ENCODE peak calls at places on chromosomes 6 and 20, in six cellular contexts. One of them, this sample, is unnamed.

GRCh38 chr6:93417421-93417996 is 1.9 kb downstream of the EPHA7 start:
- DNase-seq in WTC11: no peak
- DNase-seq in H1: no peak
- DNase-seq in HepG2: no peak
- DNase-seq in K562: no peak
- DNase-seq in GM12878: no peak
- DNase-seq in this sample: no peak

GRCh38 chr20:9500121-9500911 is 14.1 kb upstream of the LAMP5 start:
- DNase-seq in K562: no peak
- DNase-seq in WTC11: no peak
- DNase-seq in H1: no peak
- DNase-seq in HepG2: no peak
- DNase-seq in GM12878: no peak
- DNase-seq in this sample: no peak

GRCh38 chr20:1711826-1712601 is 54.4 kb upstream of the SIRPG start:
- DNase-seq in HepG2: no peak
- DNase-seq in WTC11: no peak
- DNase-seq in K562: peak
- DNase-seq in GM12878: no peak
- DNase-seq in H1: no peak
- DNase-seq in this sample: no peak

GRCh38 chr6:111382476-111383294 is 100.3 kb downstream of the REV3L start:
- DNase-seq in WTC11: no peak
- DNase-seq in K562: no peak
- DNase-seq in HepG2: no peak
- DNase-seq in H1: no peak
- DNase-seq in GM12878: no peak
- DNase-seq in this sample: no peak

GRCh38 chr6:32973934-32974333 is 5.5 kb downstream of the BRD2 start:
- DNase-seq in H1: no peak
- DNase-seq in GM12878: no peak
- DNase-seq in HepG2: no peak
- DNase-seq in K562: peak
- DNase-seq in WTC11: no peak
- DNase-seq in this sample: no peak

GRCh38 chr6:112320561-112321300 is 26.4 kb upstream of the RFPL4B start:
- DNase-seq in H1: no peak
- DNase-seq in WTC11: no peak
- DNase-seq in HepG2: no peak
- DNase-seq in GM12878: no peak
- DNase-seq in K562: no peak
- DNase-seq in this sample: no peak

GRCh38 chr6:5846335-5846734 is 160.4 kb downstream of the NRN1 start:
- DNase-seq in K562: no peak
- DNase-seq in WTC11: no peak
- DNase-seq in HepG2: no peak
- DNase-seq in GM12878: no peak
- DNase-seq in H1: no peak
- DNase-seq in this sample: no peak

GRCh38 chr20:2305946-2306345 is 10.1 kb downstream of the TGM3 start:
- DNase-seq in HepG2: peak
- DNase-seq in K562: no peak
- DNase-seq in GM12878: no peak
- DNase-seq in WTC11: no peak
- DNase-seq in H1: no peak
- DNase-seq in this sample: no peak

GRCh38 chr6:166610104-166610503 is 16.9 kb downstream of the RPS6KA2 start:
- DNase-seq in HepG2: no peak
- DNase-seq in GM12878: no peak
- DNase-seq in K562: no peak
- DNase-seq in WTC11: no peak
- DNase-seq in H1: no peak
- DNase-seq in this sample: no peak

GRCh38 chr6:111852704-111853103 is 20.5 kb downstream of the FYN start:
- DNase-seq in K562: no peak
- DNase-seq in HepG2: peak
- DNase-seq in GM12878: no peak
- DNase-seq in H1: no peak
- DNase-seq in WTC11: no peak
- DNase-seq in this sample: no peak

GRCh38 chr6:27706431-27706830 is 205.8 kb downstream of the OR2B2 start:
- DNase-seq in HepG2: no peak
- DNase-seq in H1: no peak
- DNase-seq in GM12878: no peak
- DNase-seq in WTC11: no peak
- DNase-seq in K562: no peak
- DNase-seq in this sample: no peak

GRCh38 chr20:2804921-2805681 is 4.7 kb upstream of the CPXM1 start:
- DNase-seq in H1: no peak
- DNase-seq in K562: no peak
- DNase-seq in HepG2: no peak
- DNase-seq in WTC11: peak
- DNase-seq in GM12878: no peak
- DNase-seq in this sample: no peak

DNA sequence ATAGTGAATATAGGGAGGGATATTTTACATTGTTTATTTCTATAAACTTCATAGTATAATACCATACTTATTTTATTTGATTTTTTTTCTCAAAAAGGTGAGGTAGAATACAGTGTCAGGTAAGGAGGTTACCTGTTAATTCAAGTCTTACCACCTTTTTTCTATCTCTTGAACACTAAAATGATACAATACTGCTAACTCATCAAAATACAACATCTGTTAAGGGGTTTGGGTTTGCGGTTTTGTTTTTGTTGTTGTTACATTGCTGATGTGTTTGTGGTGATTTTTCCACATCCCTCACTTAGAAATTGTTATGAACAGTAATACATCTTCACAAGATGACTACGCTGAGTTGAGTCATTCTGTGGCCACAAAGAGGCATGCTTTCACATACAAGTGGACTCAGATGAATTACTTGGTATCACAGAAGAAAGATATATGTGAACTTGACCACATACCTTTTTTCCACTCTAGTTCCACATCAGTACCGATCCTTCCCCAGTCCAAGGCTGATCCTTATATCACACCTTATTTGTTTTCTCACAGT is 139.4 kb upstream of the ID4 start:
- DNase-seq in WTC11: no peak
- DNase-seq in H1: no peak
- DNase-seq in K562: no peak
- DNase-seq in HepG2: no peak
- DNase-seq in GM12878: no peak
- DNase-seq in this sample: no peak
- TF ChIP-seq MAX in WTC11: no peak
- TF ChIP-seq MAX in H1: no peak
- TF ChIP-seq MAX in K562: no peak
- TF ChIP-seq MAX in HepG2: no peak
- TF ChIP-seq MAX in GM12878: no peak
- TF ChIP-seq MAX in this sample: no peak

DNA sequence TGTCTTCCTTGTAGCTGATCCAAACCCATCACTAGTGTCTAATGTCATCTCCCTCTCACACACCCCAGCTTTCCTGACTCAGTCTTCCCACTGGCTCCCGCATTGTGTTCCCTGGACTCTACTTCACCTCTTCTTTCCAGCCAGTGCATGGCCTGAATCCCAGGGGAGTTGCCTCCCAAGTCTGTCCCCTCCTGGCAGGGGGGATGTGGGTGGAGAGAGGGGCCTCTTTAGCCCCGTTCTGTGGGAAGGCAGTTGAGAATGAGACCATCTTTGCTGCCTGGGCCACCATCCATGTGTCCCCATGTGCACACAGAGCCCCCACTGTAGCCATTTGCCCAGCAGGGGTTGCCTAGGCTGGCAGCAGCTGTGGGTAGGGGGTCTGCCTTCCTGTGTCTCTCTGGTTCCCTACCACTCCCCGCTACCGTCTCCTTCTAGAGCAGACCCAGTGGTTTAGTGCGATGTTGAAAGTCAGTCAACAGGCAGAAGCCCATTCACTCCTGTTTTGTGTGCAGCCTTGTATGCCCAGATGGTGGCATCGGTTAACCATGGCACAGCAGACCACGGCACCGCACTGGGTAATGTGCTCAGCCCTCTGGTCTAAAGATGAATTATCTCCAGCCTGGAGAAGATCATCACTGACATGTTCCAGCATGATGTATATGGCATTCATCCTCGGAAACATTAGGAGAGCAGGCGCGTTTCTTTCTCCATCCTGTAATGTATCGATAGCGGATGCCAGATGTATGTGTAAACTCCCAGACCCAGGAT is 178.8 kb upstream of the SNX9 start:
- DNase-seq in HepG2: no peak
- DNase-seq in WTC11: no peak
- DNase-seq in GM12878: no peak
- DNase-seq in K562: no peak
- DNase-seq in H1: no peak
- DNase-seq in this sample: no peak
- TF ChIP-seq SP1 in HepG2: no peak
- TF ChIP-seq SP1 in WTC11: no peak
- TF ChIP-seq SP1 in GM12878: no peak
- TF ChIP-seq SP1 in K562: no peak
- TF ChIP-seq SP1 in H1: no peak
- TF ChIP-seq SP1 in this sample: no peak

GRCh38 chr6:49911252-49911651 is 44.9 kb upstream of the CRISP1 start:
- DNase-seq in H1: no peak
- DNase-seq in WTC11: no peak
- DNase-seq in HepG2: no peak
- DNase-seq in GM12878: no peak
- DNase-seq in K562: no peak
- DNase-seq in this sample: no peak

GRCh38 chr6:49912193-49912592 is 45.9 kb upstream of the CRISP1 start:
- DNase-seq in H1: no peak
- DNase-seq in GM12878: no peak
- DNase-seq in WTC11: no peak
- DNase-seq in HepG2: no peak
- DNase-seq in K562: no peak
- DNase-seq in this sample: no peak

GRCh38 chr6:49913656-49914055 is 47.3 kb upstream of the CRISP1 start:
- DNase-seq in H1: no peak
- DNase-seq in WTC11: no peak
- DNase-seq in K562: no peak
- DNase-seq in GM12878: no peak
- DNase-seq in HepG2: no peak
- DNase-seq in this sample: no peak

GRCh38 chr6:49918787-49919186 is 45.2 kb downstream of the DEFB114 start:
- DNase-seq in GM12878: no peak
- DNase-seq in K562: no peak
- DNase-seq in WTC11: peak
- DNase-seq in H1: peak
- DNase-seq in HepG2: no peak
- DNase-seq in this sample: no peak

GRCh38 chr6:49915035-49915434 is 48.7 kb upstream of the CRISP1 start:
- DNase-seq in WTC11: no peak
- DNase-seq in K562: no peak
- DNase-seq in GM12878: no peak
- DNase-seq in HepG2: no peak
- DNase-seq in H1: no peak
- DNase-seq in this sample: no peak
- TF ChIP-seq MAX in WTC11: no peak
- TF ChIP-seq MAX in K562: no peak
- TF ChIP-seq MAX in GM12878: no peak
- TF ChIP-seq MAX in HepG2: no peak
- TF ChIP-seq MAX in H1: no peak
- TF ChIP-seq MAX in this sample: no peak

GRCh38 chr6:150662814-150663213 is 63.1 kb downstream of the PLEKHG1 start:
- DNase-seq in GM12878: no peak
- DNase-seq in K562: no peak
- DNase-seq in H1: no peak
- DNase-seq in WTC11: no peak
- DNase-seq in HepG2: no peak
- DNase-seq in this sample: no peak
- TF ChIP-seq SP1 in GM12878: no peak
- TF ChIP-seq SP1 in K562: no peak
- TF ChIP-seq SP1 in H1: no peak
- TF ChIP-seq SP1 in WTC11: no peak
- TF ChIP-seq SP1 in HepG2: no peak
- TF ChIP-seq SP1 in this sample: no peak

GRCh38 chr6:11214438-11214837 is 18.0 kb downstream of the NEDD9 start:
- DNase-seq in HepG2: no peak
- DNase-seq in WTC11: no peak
- DNase-seq in K562: no peak
- DNase-seq in GM12878: no peak
- DNase-seq in H1: no peak
- DNase-seq in this sample: no peak

GRCh38 chr6:11211235-11211634 is 21.2 kb downstream of the NEDD9 start:
- DNase-seq in K562: no peak
- DNase-seq in GM12878: no peak
- DNase-seq in HepG2: no peak
- DNase-seq in H1: no peak
- DNase-seq in WTC11: no peak
- DNase-seq in this sample: no peak

GRCh38 chr6:11213305-11214106 is 19.0 kb downstream of the NEDD9 start:
- DNase-seq in WTC11: no peak
- DNase-seq in H1: no peak
- DNase-seq in K562: no peak
- DNase-seq in GM12878: no peak
- DNase-seq in HepG2: no peak
- DNase-seq in this sample: no peak

GRCh38 chr6:11210386-11211138 is 21.9 kb downstream of the NEDD9 start:
- DNase-seq in WTC11: no peak
- DNase-seq in GM12878: no peak
- DNase-seq in K562: no peak
- DNase-seq in H1: no peak
- DNase-seq in HepG2: no peak
- DNase-seq in this sample: no peak

DNA sequence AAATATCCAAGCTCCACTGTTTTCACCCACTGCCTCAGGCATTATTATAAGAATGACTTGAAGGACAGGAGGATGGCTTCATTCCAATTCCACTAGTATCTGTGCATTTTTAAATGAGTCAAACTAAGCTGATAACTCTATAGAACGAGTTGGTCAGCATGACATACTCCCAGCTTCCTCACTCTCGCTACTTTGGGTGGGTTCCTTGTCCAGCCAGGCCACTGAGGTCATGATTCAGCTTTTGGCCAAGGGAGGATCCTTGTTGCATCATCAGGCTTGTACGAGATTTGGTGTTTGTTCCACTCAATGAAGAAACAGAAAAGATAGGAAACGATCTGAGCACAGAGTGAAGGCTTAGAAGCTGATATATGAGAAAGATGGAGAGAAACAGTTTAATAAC is 19.8 kb downstream of the NEDD9 start:
- DNase-seq in WTC11: no peak
- DNase-seq in K562: no peak
- DNase-seq in H1: no peak
- DNase-seq in GM12878: no peak
- DNase-seq in HepG2: no peak
- DNase-seq in this sample: no peak
- TF ChIP-seq MAX in WTC11: no peak
- TF ChIP-seq MAX in K562: no peak
- TF ChIP-seq MAX in H1: no peak
- TF ChIP-seq MAX in GM12878: no peak
- TF ChIP-seq MAX in HepG2: no peak
- TF ChIP-seq MAX in this sample: no peak